ENCODE peak calls at places on chromosomes 5 and 9, in nine cellular contexts. E is T-helper 17 cell; P is right cardiac atrium; V is A549; X is T-cell; U is left lung; I is activated CD8-positive, alpha-beta memory T cell treated with anti-CD3 and anti-CD28 coated beads, Interleukin-2, amount 10 ng/mL, durations not matched to agents 7 days and 5 days; F is activated CD8-positive, alpha-beta T cell treated with anti-CD3 and anti-CD28 coated beads for 36 hours; R is right lobe of liver. L is an unnamed sample.

GRCh38 chr5:133775584-133776304 is 163.4 kb upstream of the FSTL4 start:
- ATAC-seq in R (no peak), V (no peak), I (no peak), P (no peak), U (no peak), E (no peak), F (no peak), X (no peak), L (no peak)

GRCh38 chr5:107598958-107599357 is 71.8 kb downstream of the EFNA5 start:
- ATAC-seq in I (no peak), U (no peak), V (peak), P (no peak), F (no peak), R (no peak), X (no peak), E (no peak), L (no peak)

GRCh38 chr9:136720887-136721338 is 8.5 kb downstream of the DIPK1B start:
- ATAC-seq in I (no peak), R (no peak), X (no peak), E (no peak), F (no peak), V (peak), U (peak), P (peak), L (peak)

GRCh38 chr5:56052735-56053134 is 58.0 kb upstream of the IL6ST start:
- ATAC-seq in E (no peak), I (no peak), U (no peak), P (no peak), F (no peak), X (no peak), V (no peak), R (peak), L (no peak)

GRCh38 chr5:96741911-96742310 is 65.8 kb downstream of the ERAP1 start:
- ATAC-seq in E (no peak), I (no peak), F (no peak), R (no peak), X (no peak), P (peak), U (peak), V (no peak), L (no peak)

GRCh38 chr9:135126480-135127187 is 39.2 kb downstream of the OLFM1 start:
- ATAC-seq in V (peak), I (no peak), F (no peak), P (no peak), R (no peak), X (no peak), E (no peak), U (peak), L (no peak)

GRCh38 chr9:109286981-109287380 is 33.9 kb downstream of the EPB41L4B start:
- ATAC-seq in V (no peak), E (no peak), U (peak), P (peak), R (no peak), X (no peak), F (no peak), I (no peak), L (no peak)

GRCh38 chr9:109926321-109926959 is 146.4 kb downstream of the PALM2AKAP2 start:
- ATAC-seq in I (no peak), P (peak), R (no peak), E (no peak), X (no peak), V (no peak), F (no peak), U (peak), L (no peak)

GRCh38 chr5:124909734-124910133 is 163.3 kb upstream of the ZNF608 start:
- ATAC-seq in R (no peak), F (no peak), I (no peak), V (no peak), P (no peak), E (no peak), X (no peak), U (no peak), L (no peak)

GRCh38 chr5:61734001-61734400 is 401.9 kb downstream of the ZSWIM6 start:
- ATAC-seq in I (no peak), E (no peak), P (no peak), V (no peak), F (no peak), R (no peak), U (no peak), X (no peak), L (no peak)

GRCh38 chr5:136011427-136012001 is 17.3 kb upstream of the TGFBI start:
- ATAC-seq in X (no peak), I (no peak), P (no peak), V (peak), E (no peak), F (no peak), U (peak), R (no peak), L (peak)

GRCh38 chr5:31096238-31096865 is 97.1 kb upstream of the CDH6 start:
- ATAC-seq in P (peak), V (no peak), E (no peak), R (no peak), I (no peak), F (no peak), X (no peak), U (peak), L (no peak)

GRCh38 chr9:89619019-89619418 is 14.2 kb downstream of the GADD45G start:
- ATAC-seq in E (no peak), X (no peak), F (peak), V (peak), R (no peak), I (no peak), P (no peak), U (no peak), L (no peak)

GRCh38 chr5:54644226-54644625 is 126.7 kb downstream of the SNX18 start:
- ATAC-seq in E (no peak), U (no peak), I (no peak), X (no peak), R (no peak), V (no peak), F (no peak), P (no peak), L (peak)

GRCh38 chr5:168132186-168132585 is 159.3 kb upstream of the WWC1 start:
- ATAC-seq in P (no peak), I (no peak), E (no peak), U (no peak), X (no peak), R (no peak), F (no peak), V (no peak), L (peak)

GRCh38 chr9:89619739-89620138 is 14.9 kb downstream of the GADD45G start:
- ATAC-seq in F (no peak), I (no peak), V (no peak), P (no peak), E (no peak), R (no peak), X (no peak), U (no peak), L (no peak)

GRCh38 chr5:37871023-37871815 is 31.4 kb upstream of the GDNF start:
- ATAC-seq in P (no peak), I (no peak), V (no peak), E (no peak), R (no peak), F (no peak), X (no peak), U (no peak), L (peak)

GRCh38 chr5:88722546-88722945 is 160.4 kb downstream of the MEF2C start:
- ATAC-seq in R (no peak), F (no peak), E (no peak), U (no peak), P (no peak), I (no peak), X (no peak), V (no peak), L (no peak)

GRCh38 chr9:126676685-126677143 is 63.0 kb downstream of the LMX1B start:
- ATAC-seq in V (no peak), F (peak), R (no peak), P (no peak), E (no peak), U (no peak), I (no peak), X (no peak), L (peak)

L was measured in SK-N-SH treated with all-trans-retinoic acid at 6 μM for 48 hours.